ENCODE peak calls at places on chromosomes 3 and 15, in ten cellular contexts. Z is lower leg skin, S is H54, C is tibial nerve, A is suprapubic skin, M is NB4, O is upper lobe of left lung, B is HCT116, U is body of pancreas, R is ovary. P is an unnamed sample.

GRCh38 chr3:4994823-4995499 is 15.7 kb downstream of the BHLHE40 start:
- DNase-seq in B (peak; percentile 94), C (peak; percentile 61), R (no peak), O (peak; percentile 44), S (peak; percentile 52), A (peak; percentile 85), M (no peak), Z (peak; percentile 95), U (no peak), P (peak; percentile 37)

GRCh38 chr15:81725590-81725989 is 320.2 kb downstream of the MEX3B start:
- DNase-seq in R (no peak), M (no peak), S (no peak), A (no peak), O (no peak), U (no peak), Z (no peak), C (no peak), B (no peak), P (no peak)

GRCh38 chr3:184656991-184657669 is 54.7 kb downstream of the MAGEF1 start:
- DNase-seq in R (no peak), S (no peak), C (no peak), O (no peak), B (no peak), Z (no peak), U (no peak), A (no peak), M (no peak), P (no peak)

GRCh38 chr3:53845881-53846133 is 412 bp downstream of the CHDH start:
- DNase-seq in C (no peak), S (no peak), Z (no peak), R (no peak), U (no peak), M (no peak), B (no peak), O (no peak), A (no peak), P (no peak)

GRCh38 chr3:64344721-64345207 is 119.5 kb upstream of the PRICKLE2 start:
- DNase-seq in C (no peak), A (no peak), U (no peak), S (no peak), M (no peak), B (no peak), Z (no peak), O (peak; percentile 52), R (no peak), P (no peak)

GRCh38 chr3:65871305-65872141 is 167.2 kb downstream of the MAGI1 start:
- DNase-seq in A (no peak), B (no peak), O (peak; percentile 57), Z (no peak), M (no peak), U (peak; percentile 93), R (peak; percentile 42), C (peak; percentile 30), S (no peak), P (no peak)

GRCh38 chr3:152348436-152349177 is 79.9 kb downstream of the MBNL1 start:
- DNase-seq in Z (no peak), C (no peak), U (no peak), M (no peak), O (no peak), S (no peak), B (no peak), A (no peak), R (no peak), P (no peak)

GRCh38 chr3:23735575-23736326 is 70.0 kb upstream of the UBE2E1 start:
- DNase-seq in R (no peak), M (no peak), A (no peak), O (no peak), B (no peak), Z (no peak), U (peak; percentile 22), C (no peak), S (no peak), P (no peak)

GRCh38 chr15:100667405-100668320 is 65.3 kb downstream of the ASB7 start:
- DNase-seq in M (no peak), R (peak; percentile 62), S (no peak), Z (peak; percentile 80), U (no peak), B (no peak), O (no peak), A (no peak), C (no peak), P (no peak)

GRCh38 chr3:171748341-171748918 is 61.9 kb downstream of the PLD1 start:
- DNase-seq in R (no peak), O (no peak), A (no peak), Z (no peak), S (no peak), C (no peak), B (no peak), M (no peak), U (no peak), P (peak; percentile 67)
- TF ChIP-seq POLR2A in R (no peak), O (no peak), A (no peak), Z (no peak), S (no peak), C (no peak), B (no peak), M (no peak), U (no peak), P (no peak)

DNA sequence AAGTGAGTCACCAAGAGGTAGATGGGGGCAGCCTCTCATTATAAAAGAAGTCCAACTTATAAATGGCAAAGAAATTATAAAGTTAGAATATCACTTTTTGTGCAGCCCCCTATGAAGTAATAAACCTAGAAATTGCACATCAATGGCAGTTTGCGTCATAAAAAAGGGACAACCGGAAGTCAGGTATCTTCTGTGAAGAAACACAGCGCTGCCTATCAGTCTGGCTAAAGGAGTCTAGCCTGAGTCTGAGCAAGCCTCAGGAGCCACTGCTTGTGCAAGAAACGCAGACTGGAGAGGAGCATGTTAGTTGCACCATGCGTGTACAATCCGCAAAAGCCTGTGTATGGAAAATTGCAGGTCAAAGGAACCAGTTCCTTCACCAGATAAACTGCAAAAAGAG is 178.4 kb downstream of the ARRDC4 start:
- DNase-seq in B (no peak), S (no peak), C (no peak), A (no peak), Z (no peak), U (no peak), R (no peak), M (no peak), O (no peak), P (no peak)
- TF ChIP-seq POLR2A in B (no peak), S (no peak), C (no peak), A (no peak), Z (no peak), U (no peak), R (no peak), M (no peak), O (no peak), P (no peak)

GRCh38 chr3:31247850-31248618 is 284.7 kb upstream of the STT3B start:
- DNase-seq in S (no peak), B (peak; percentile 6), O (no peak), A (no peak), U (peak; percentile 32), R (no peak), Z (no peak), M (no peak), C (no peak), P (no peak)

GRCh38 chr3:31242561-31242960 is 290.2 kb upstream of the STT3B start:
- DNase-seq in Z (no peak), B (no peak), C (no peak), R (no peak), M (no peak), S (no peak), A (no peak), O (no peak), U (no peak), P (no peak)

GRCh38 chr3:31246293-31247062 is 286.2 kb upstream of the STT3B start:
- DNase-seq in B (no peak), R (no peak), A (no peak), Z (no peak), C (no peak), U (no peak), M (no peak), S (no peak), O (no peak), P (no peak)

GRCh38 chr3:31247063-31247447 is 285.7 kb upstream of the STT3B start:
- DNase-seq in C (no peak), B (no peak), S (no peak), R (no peak), A (no peak), Z (no peak), U (no peak), M (no peak), O (no peak), P (no peak)

GRCh38 chr3:31244929-31245817 is 287.6 kb upstream of the STT3B start:
- DNase-seq in U (no peak), C (no peak), M (no peak), O (no peak), Z (no peak), R (no peak), S (no peak), A (no peak), B (no peak), P (no peak)
- TF ChIP-seq POLR2A in U (no peak), C (no peak), M (no peak), O (no peak), Z (no peak), R (no peak), S (no peak), A (no peak), B (no peak), P (no peak)

DNA sequence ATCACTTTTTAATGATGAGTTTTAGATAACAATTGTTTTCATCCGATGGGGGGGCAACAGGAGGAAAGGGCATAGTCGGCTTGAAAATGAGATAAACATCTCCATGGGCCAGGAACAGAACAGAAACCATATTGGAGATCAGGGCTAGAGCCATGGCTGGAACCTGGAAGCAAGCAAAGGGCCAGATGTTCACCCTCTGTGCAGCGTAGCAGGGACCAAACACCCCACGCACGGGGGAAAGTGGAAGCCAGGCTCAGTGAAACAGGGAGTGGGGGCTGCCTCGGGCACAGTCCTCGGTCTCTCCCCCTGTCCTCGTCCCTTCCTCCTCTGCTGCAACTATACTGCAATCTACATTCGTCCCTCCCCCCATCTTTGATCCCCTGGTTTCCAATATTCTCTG is 121.7 kb downstream of the XXYLT1 start:
- DNase-seq in O (no peak), Z (no peak), M (no peak), C (no peak), U (no peak), S (no peak), B (no peak), A (no peak), R (no peak), P (no peak)
- TF ChIP-seq POLR2A in O (no peak), Z (no peak), M (no peak), C (no peak), U (no peak), S (no peak), B (no peak), A (no peak), R (no peak), P (no peak)

DNA sequence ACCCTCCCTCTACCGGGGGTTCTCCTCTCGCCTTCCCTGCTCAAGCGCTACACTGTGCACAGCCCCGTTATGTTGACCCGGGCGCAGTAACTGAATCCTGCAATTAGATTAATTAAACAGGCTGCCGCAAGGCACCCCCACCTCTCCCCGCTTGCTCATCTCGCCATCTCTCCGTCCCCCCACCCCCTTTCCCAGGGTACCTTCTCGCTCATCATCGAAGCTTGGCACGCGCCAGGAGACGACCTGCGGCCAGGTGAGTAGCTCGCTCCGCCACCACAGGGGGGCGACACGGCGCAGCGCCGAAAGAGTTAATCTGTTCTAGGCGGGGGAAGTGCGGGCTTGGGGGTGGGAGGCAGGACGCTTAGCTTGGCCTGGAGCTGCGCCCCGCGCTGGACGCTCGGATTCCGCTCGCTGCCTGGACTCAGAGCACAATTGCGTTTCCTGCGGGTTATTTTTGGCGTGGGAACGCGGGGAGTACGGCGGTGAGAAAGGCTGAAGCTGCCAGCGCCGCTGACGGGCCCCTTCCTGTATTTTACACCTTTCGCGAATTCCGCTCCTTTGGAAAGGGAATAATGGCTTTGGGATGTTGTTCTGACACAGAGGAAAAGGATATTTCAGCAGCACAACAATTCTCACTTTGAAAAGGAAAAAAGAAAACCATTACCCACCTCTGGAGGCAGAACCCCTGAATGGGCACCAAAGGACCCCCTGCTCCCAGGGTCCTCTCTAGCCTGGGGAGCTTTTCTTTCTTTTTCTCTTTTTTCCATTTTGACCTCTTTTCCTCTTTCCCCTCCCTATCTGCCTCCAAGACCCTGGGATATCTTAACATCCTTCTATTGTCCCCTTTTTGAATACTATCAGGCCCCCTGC is 1.5 kb downstream of the DLL4 start:
- DNase-seq in O (peak; percentile 54), A (peak; percentile 66), U (peak; percentile 56), S (no peak), M (peak; percentile 63), R (peak; percentile 53), Z (no peak), C (no peak), B (peak; percentile 70), P (peak; percentile 34)
- TF ChIP-seq POLR2A in O (no peak), A (no peak), U (no peak), S (no peak), M (no peak), R (no peak), Z (no peak), C (no peak), B (no peak), P (no peak)